ENCODE peak calls at places on chromosomes 13 and 19, in nine cellular contexts. O is left ventricle myocardium inferior, N is adrenal gland, B is psoas muscle, E is brain microvascular endothelial cell, Z is AG09309, A is fibroblast of lung, C is cardiac muscle cell, T is AG10803. W is an unnamed sample.

GRCh38 chr19:39247701-39248664 is 673 bp downstream of the IFNL4 start:
- DNase-seq in E (no peak), T (no peak), A (no peak), N (no peak), Z (no peak), C (peak), O (no peak), B (no peak), W (no peak)

GRCh38 chr19:17125728-17126677 is 50.4 kb downstream of the MYO9B start:
- DNase-seq in N (no peak), B (peak), A (peak), E (peak), Z (no peak), C (no peak), O (peak), T (no peak), W (no peak)

GRCh38 chr13:105116966-105117365 is 1418.5 kb downstream of the EFNB2 start:
- DNase-seq in N (no peak), Z (no peak), C (no peak), O (no peak), A (no peak), T (no peak), E (no peak), B (no peak), W (no peak)

GRCh38 chr13:41384749-41385503 is 72.4 kb upstream of the RGCC start:
- DNase-seq in Z (no peak), O (no peak), C (peak), T (peak), E (no peak), B (no peak), A (peak), N (no peak), W (no peak)

GRCh38 chr19:9008667-9009066 is 1.5 kb downstream of the MUC16 start:
- DNase-seq in T (no peak), E (no peak), N (no peak), O (no peak), A (no peak), C (no peak), Z (no peak), B (no peak), W (no peak)

GRCh38 chr13:67515895-67516294 is 285.8 kb upstream of the PCDH9 start:
- DNase-seq in T (peak), O (no peak), E (peak), C (no peak), N (no peak), B (no peak), A (peak), Z (no peak), W (no peak)

GRCh38 chr13:82791035-82791434 is 1091.2 kb downstream of the SLITRK1 start:
- DNase-seq in T (no peak), E (no peak), Z (no peak), B (no peak), A (no peak), N (no peak), C (no peak), O (no peak), W (no peak)

GRCh38 chr13:48266150-48266549 is 33.1 kb downstream of the ITM2B start:
- DNase-seq in T (no peak), Z (no peak), B (no peak), A (no peak), C (no peak), E (no peak), N (no peak), O (no peak), W (no peak)

GRCh38 chr19:18439025-18439909 is 1.3 kb upstream of the ISYNA1 start:
- DNase-seq in A (no peak), T (peak), N (peak), O (no peak), C (no peak), B (no peak), Z (no peak), E (peak), W (no peak)

GRCh38 chr13:32264407-32264806 is 50.8 kb downstream of the ZAR1L start:
- DNase-seq in N (peak), A (peak), B (peak), O (peak), E (peak), Z (no peak), C (no peak), T (no peak), W (no peak)

GRCh38 chr13:90500569-90500968 is 846.9 kb upstream of the MIR17HG start:
- DNase-seq in A (no peak), E (no peak), C (peak), Z (no peak), B (no peak), T (no peak), O (no peak), N (no peak), W (no peak)

GRCh38 chr13:28582892-28583240 is 76.1 kb upstream of the POMP start:
- DNase-seq in B (no peak), E (no peak), Z (no peak), N (no peak), T (no peak), C (no peak), O (no peak), A (no peak), W (no peak)

GRCh38 chr13:99528547-99528946 is 27.3 kb downstream of the TM9SF2 start:
- DNase-seq in A (peak), N (no peak), E (no peak), C (peak), B (no peak), T (no peak), O (no peak), Z (no peak), W (no peak)

GRCh38 chr13:29516012-29516411 is 79.5 kb downstream of the SLC7A1 start:
- DNase-seq in O (no peak), T (no peak), C (no peak), Z (no peak), A (no peak), B (no peak), E (no peak), N (no peak), W (no peak)

GRCh38 chr13:55302568-55302967 is 1838.2 kb upstream of the PRR20A start:
- DNase-seq in C (no peak), B (no peak), A (no peak), O (no peak), T (no peak), N (no peak), E (no peak), Z (no peak), W (no peak)

GRCh38 chr13:28657784-28658538 is 969 bp upstream of the POMP start:
- DNase-seq in T (peak), E (no peak), Z (no peak), A (peak), C (no peak), N (no peak), B (no peak), O (no peak), W (no peak)

GRCh38 chr19:13890136-13890535 is 13.2 kb downstream of the NANOS3 start:
- DNase-seq in A (no peak), T (no peak), O (no peak), B (no peak), E (no peak), Z (no peak), N (no peak), C (no peak), W (no peak)

GRCh38 chr13:113489549-113490495 is 689 bp downstream of the DCUN1D2 start:
- DNase-seq in A (peak), Z (no peak), C (peak), O (no peak), B (no peak), T (peak), N (no peak), E (peak), W (no peak)

GRCh38 chr19:16330368-16330801 is 5.8 kb downstream of the KLF2 start:
- DNase-seq in B (peak), T (peak), O (peak), N (no peak), Z (no peak), E (peak), A (peak), C (no peak), W (no peak)

GRCh38 chr19:55301459-55302331 is 17.9 kb downstream of the BRSK1 start:
- DNase-seq in A (peak), Z (no peak), E (peak), O (peak), N (peak), B (peak), T (peak), C (peak), W (no peak)

GRCh38 chr19:10122066-10122465 is 2.4 kb upstream of the EIF3G start:
- DNase-seq in E (no peak), C (no peak), Z (peak), T (peak), B (no peak), N (no peak), O (no peak), A (peak), W (no peak)

GRCh38 chr19:6062961-6063575 is 47.2 kb downstream of the RFX2 start:
- DNase-seq in A (no peak), N (peak), C (no peak), T (no peak), B (no peak), Z (no peak), E (no peak), O (no peak), W (no peak)

DNA sequence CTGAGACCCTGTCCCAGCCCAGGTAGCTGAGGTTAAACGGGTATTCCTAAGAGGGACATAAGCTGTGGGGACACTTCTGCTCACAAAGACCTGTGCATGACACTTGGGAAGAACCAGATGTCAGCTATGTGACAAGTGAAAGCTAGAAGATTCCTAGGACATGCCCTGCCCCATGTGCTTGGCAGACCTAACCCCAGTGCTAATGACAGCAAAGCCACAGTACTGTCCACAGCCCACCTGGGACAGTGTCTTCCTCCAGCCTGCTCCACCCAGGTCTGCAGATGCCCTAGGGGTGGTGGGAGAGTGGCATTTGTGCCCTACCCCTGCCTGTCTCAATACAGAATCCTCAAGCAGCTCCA is 18.4 kb upstream of the EPHX3 start:
- DNase-seq in T (no peak), A (no peak), C (no peak), B (no peak), N (no peak), Z (no peak), O (no peak), E (no peak), W (no peak)
- H3K4me3 ChIP-seq in T (peak), A (no peak), C (no peak), B (peak), N (no peak), Z (peak), O (peak), E (no peak), W (peak)

DNA sequence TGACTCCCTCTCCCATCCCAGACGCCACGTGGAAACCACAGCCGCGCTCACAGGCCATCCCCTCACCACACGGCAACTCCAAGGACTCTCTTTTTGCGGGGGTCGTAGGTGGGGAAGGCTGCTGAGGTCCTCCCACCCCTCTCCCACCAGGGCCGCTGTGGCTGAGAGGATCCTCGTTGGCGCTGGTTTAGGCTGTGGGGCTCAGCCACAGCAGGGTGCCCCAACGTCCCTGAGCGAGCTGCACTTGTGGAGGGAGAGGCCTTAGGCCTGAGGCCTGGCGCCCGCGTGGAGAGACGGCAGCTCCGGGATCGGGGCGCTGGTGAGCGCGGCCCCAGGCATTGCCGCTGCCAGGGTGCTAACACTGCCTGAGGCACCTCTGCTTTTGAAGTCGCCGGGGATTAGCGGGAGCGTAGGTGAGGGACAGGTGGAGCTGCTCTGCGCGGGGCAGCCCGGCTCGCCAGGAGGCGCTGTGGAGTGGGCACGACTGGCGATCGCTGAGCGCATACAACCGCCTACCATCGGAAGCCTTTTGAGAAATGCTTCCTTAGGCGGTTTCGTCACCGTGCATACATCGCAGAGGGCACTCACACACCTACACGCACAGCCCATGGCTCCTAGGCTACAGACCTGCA is 9.0 kb downstream of the ZSCAN1 start:
- DNase-seq in B (no peak), T (no peak), E (no peak), Z (no peak), N (no peak), C (no peak), A (no peak), O (no peak), W (no peak)
- TF ChIP-seq CTCF in B (no peak), T (no peak), E (no peak), Z (no peak), N (no peak), C (no peak), A (no peak), O (peak), W (no peak)

DNA sequence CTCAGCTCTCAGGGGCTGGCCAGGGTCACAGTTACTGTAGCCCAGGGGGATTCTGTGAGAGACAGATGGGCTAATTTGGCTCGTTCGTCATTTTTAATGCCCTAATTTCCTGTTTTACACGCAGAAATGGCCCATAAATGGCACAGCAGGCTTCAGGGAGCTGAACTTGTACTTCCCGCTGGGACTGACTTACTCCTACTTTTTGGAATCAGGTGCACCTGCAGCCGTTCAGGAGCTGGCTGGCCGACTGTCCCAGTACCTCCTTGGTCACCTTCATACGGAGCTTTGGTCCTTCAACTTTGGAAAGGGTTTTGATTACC is 62.4 kb upstream of the URI1 start:
- DNase-seq in T (no peak), A (no peak), O (no peak), C (no peak), B (no peak), N (no peak), Z (no peak), E (no peak), W (no peak)
- H3K4me3 ChIP-seq in T (no peak), A (no peak), O (no peak), C (no peak), B (no peak), N (no peak), Z (peak), E (no peak), W (no peak)

DNA sequence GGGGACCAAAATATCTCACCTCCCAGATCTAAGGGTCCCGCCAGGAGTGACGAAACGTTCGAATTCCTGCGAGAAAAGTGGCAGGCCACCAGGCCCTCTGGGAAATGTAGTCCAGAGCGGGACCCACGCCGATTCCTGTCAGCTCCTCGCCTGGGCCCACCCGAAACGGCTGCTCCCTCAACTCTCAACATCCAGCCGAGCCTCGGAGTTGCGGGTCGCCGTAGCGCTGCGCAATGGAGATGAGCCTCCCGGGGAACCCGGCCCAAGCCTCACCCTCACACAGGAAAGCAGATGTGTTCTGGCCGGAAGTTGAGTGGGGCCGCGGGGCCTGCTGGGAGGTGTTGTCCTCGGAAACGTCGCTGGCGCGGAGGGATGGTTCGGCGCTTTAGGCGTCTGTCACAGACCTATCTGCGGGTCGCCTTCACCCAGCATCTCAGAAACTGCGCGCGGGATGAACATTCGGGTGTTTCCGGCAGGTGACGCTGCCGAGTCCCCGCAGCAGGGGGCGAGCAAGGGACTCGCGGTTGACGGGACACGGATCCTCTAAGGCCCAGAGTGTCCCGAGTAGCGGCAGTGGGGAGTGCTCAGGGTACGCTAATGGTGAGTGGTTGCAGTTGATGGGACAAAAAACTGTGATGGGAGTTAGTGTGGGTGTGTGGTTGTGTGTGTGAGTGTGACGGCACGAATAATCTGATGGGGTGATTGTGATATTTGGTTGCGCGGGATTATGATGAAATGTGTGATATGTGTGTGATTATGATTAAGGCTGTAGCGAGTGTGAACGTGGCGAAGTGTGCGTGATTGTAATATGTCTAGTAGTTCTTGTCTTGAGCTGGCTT is at the start of the genes ZNF568 and ZNF829:
- DNase-seq in E (peak), O (peak), N (peak), A (peak), Z (peak), C (peak), B (peak), T (peak), W (peak)
- TF ChIP-seq CTCF in E (peak), O (peak), N (peak), A (peak), Z (peak), C (peak), B (peak), T (peak), W (peak)

GRCh38 chr13:21014139-21014665 is 47.2 kb downstream of the LATS2 start:
- DNase-seq in A (no peak), B (no peak), Z (no peak), N (no peak), E (no peak), C (no peak), O (no peak), T (no peak), W (no peak)

GRCh38 chr13:21013682-21014038 is 47.7 kb downstream of the LATS2 start:
- DNase-seq in C (no peak), O (no peak), E (no peak), B (no peak), T (no peak), N (no peak), A (no peak), Z (no peak), W (no peak)

GRCh38 chr13:21015284-21015683 is 46.1 kb downstream of the LATS2 start:
- DNase-seq in C (no peak), E (no peak), A (no peak), O (no peak), T (no peak), Z (no peak), B (no peak), N (no peak), W (no peak)

GRCh38 chr13:21012841-21013681 is 48.3 kb downstream of the LATS2 start:
- DNase-seq in B (no peak), O (no peak), T (peak), A (no peak), N (no peak), E (no peak), C (no peak), Z (no peak), W (no peak)

GRCh38 chr13:21014666-21015170 is 46.7 kb downstream of the LATS2 start:
- DNase-seq in E (peak), N (peak), C (no peak), A (peak), O (peak), Z (peak), B (peak), T (peak), W (peak)
- H3K4me3 ChIP-seq in E (no peak), N (no peak), C (no peak), A (no peak), O (no peak), Z (no peak), B (no peak), T (no peak), W (no peak)

GRCh38 chr19:36032251-36033104 is at the start of gene CLIP3:
- DNase-seq in C (peak), E (peak), B (peak), A (peak), O (peak), T (peak), N (peak), Z (no peak), W (no peak)
- TF ChIP-seq CTCF in C (peak), E (peak), B (no peak), A (no peak), O (no peak), T (no peak), N (peak), Z (no peak), W (peak)

DNA sequence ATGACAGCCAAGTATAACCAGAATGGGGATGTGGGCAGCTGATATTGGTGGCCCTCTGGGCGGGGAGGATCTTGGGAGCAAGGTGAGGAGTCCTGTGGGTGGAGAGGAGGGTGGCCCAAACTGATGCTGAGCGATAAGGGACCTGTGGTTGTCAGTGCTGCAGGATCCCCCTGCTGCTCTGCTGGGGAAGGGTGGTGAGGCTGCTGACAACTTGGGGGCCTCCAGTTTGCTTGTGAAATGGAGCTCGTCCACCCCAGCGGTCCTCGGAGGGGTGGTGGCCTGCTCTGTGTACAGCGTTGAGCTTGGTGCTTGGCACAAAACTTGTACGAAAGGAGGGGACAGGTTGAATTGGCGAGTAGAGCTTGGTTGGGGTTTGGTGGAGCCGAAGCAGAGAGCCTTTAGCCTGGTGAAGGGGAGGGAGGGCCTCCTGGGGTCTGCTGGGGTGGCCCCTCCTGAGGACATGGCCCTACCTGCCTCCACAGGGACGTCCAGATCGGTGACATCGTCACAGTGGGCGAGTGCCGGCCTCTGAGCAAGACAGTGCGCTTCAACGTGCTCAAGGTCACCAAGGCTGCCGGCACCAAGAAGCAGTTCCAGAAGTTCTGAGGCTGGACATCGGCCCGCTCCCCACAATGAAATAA is 2.9 kb downstream of the RPS11 start:
- DNase-seq in N (peak), E (no peak), C (no peak), A (no peak), B (no peak), T (no peak), O (no peak), Z (no peak), W (no peak)
- H3K4me3 ChIP-seq in N (no peak), E (peak), C (no peak), A (no peak), B (peak), T (no peak), O (peak), Z (no peak), W (no peak)

GRCh38 chr19:44570984-44571684 is 41.7 kb upstream of the CEACAM20 start:
- DNase-seq in E (peak), N (peak), C (peak), A (peak), Z (peak), B (no peak), T (peak), O (no peak), W (peak)
- TF ChIP-seq CTCF in E (peak), N (peak), C (peak), A (peak), Z (peak), B (peak), T (peak), O (peak), W (peak)

W was measured in AG04449.